ENCODE peak calls at places on chromosomes 12 and 14, in eight cellular contexts. X is AG10803; L is LoVo; H is neuronal stem cell; K is body of pancreas; Y is substantia nigra; Q is effector CD4-positive, alpha-beta T cell; D is IMR-90. W is an unnamed sample.

GRCh38 chr14:100076133-100076532 is 10.9 kb downstream of the EVL start:
- DNase-seq in X (peak; percentile 23), L (no peak), H (no peak), K (no peak), Y (no peak), Q (no peak), D (peak; percentile 40), W (no peak)

GRCh38 chr14:75723716-75724115 is 62.7 kb downstream of the TTLL5 start:
- DNase-seq in X (peak; percentile 21), L (no peak), H (no peak), K (no peak), Y (no peak), Q (no peak), D (no peak), W (no peak)

GRCh38 chr12:78062781-78063180 is 232.1 kb downstream of the NAV3 start:
- DNase-seq in X (peak; percentile 68), L (no peak), H (no peak), K (peak; percentile 46), Y (no peak), Q (no peak), D (peak; percentile 83), W (no peak)

GRCh38 chr14:31388687-31389413 is 31.5 kb downstream of the HEATR5A start:
- DNase-seq in X (peak; percentile 25), L (no peak), H (no peak), K (no peak), Y (no peak), Q (no peak), D (peak; percentile 41), W (no peak)

GRCh38 chr14:45893127-45893526 is 640.1 kb upstream of the MIS18BP1 start:
- DNase-seq in X (no peak), L (no peak), H (no peak), K (no peak), Y (no peak), Q (no peak), D (no peak), W (no peak)

GRCh38 chr14:90632451-90632850 is 183.8 kb downstream of the TTC7B start:
- DNase-seq in X (no peak), L (no peak), H (no peak), K (no peak), Y (no peak), Q (no peak), D (peak; percentile 34), W (no peak)

GRCh38 chr14:93898081-93898611 is 29.0 kb upstream of the FAM181A start:
- DNase-seq in X (no peak), L (no peak), H (no peak), K (no peak), Y (no peak), Q (no peak), D (no peak), W (no peak)

GRCh38 chr14:58881433-58881832 is 243.7 kb downstream of the DACT1 start:
- DNase-seq in X (no peak), L (no peak), H (no peak), K (no peak), Y (no peak), Q (no peak), D (no peak), W (no peak)

GRCh38 chr14:65230287-65230728 is 128.0 kb upstream of the MAX start:
- DNase-seq in X (no peak), L (peak; percentile 42), H (no peak), K (peak; percentile 66), Y (peak; percentile 55), Q (no peak), D (no peak), W (peak; percentile 74)

GRCh38 chr14:56488306-56488705 is 91.3 kb upstream of the TMEM260 start:
- DNase-seq in X (no peak), L (no peak), H (no peak), K (no peak), Y (no peak), Q (no peak), D (no peak), W (no peak)